ENCODE peak calls at places on chromosome 21, in seven cellular contexts. E, V, G, Y, R, M and Z are unnamed samples.

GRCh38 chr21:23930565-23930964 is 1676.7 kb downstream of the MRPL39 start:
- DNase-seq in E (no peak), V (no peak), G (no peak), Y (no peak), R (no peak), M (no peak), Z (no peak)

GRCh38 chr21:42833439-42833815 is 45.9 kb downstream of the WDR4 start:
- DNase-seq in E (no peak), V (peak), G (peak), Y (no peak), R (peak), M (no peak), Z (no peak)

GRCh38 chr21:28489197-28489596 is 503.5 kb downstream of the LTN1 start:
- DNase-seq in E (no peak), V (no peak), G (no peak), Y (no peak), R (no peak), M (no peak), Z (no peak)

GRCh38 chr21:44084496-44085241 is 22.5 kb upstream of the PWP2 start:
- DNase-seq in E (no peak), V (no peak), G (no peak), Y (no peak), R (no peak), M (no peak), Z (no peak)

GRCh38 chr21:33058468-33059318 is 11.2 kb upstream of the OLIG1 start:
- DNase-seq in E (peak), V (no peak), G (no peak), Y (no peak), R (no peak), M (no peak), Z (no peak)

GRCh38 chr21:44438531-44439210 is 16.6 kb upstream of the LRRC3 start:
- DNase-seq in E (peak), V (no peak), G (peak), Y (no peak), R (peak), M (no peak), Z (no peak)

GRCh38 chr21:43763901-43764523 is 12.1 kb downstream of the CSTB start:
- DNase-seq in E (no peak), V (no peak), G (no peak), Y (no peak), R (no peak), M (no peak), Z (no peak)

GRCh38 chr21:31042080-31042464 is 3.8 kb upstream of the KRTAP19-8 start:
- DNase-seq in E (no peak), V (no peak), G (no peak), Y (no peak), R (no peak), M (no peak), Z (no peak)

GRCh38 chr21:43273016-43273707 is 104.4 kb downstream of the CRYAA start:
- DNase-seq in E (peak), V (no peak), G (no peak), Y (no peak), R (no peak), M (no peak), Z (no peak)

GRCh38 chr21:29557200-29557599 is 258.5 kb downstream of the BACH1 start:
- DNase-seq in E (no peak), V (no peak), G (no peak), Y (no peak), R (no peak), M (no peak), Z (no peak)

GRCh38 chr21:43370091-43370658 is 56.8 kb downstream of the SIK1 start:
- DNase-seq in E (no peak), V (no peak), G (no peak), Y (no peak), R (no peak), M (no peak), Z (no peak)

GRCh38 chr21:38839683-38840286 is 34.1 kb downstream of the ETS2 start:
- DNase-seq in E (no peak), V (peak), G (no peak), Y (no peak), R (no peak), M (peak), Z (no peak)

GRCh38 chr21:32325706-32326105 is 27.1 kb downstream of the MRAP start:
- DNase-seq in E (no peak), V (no peak), G (no peak), Y (no peak), R (no peak), M (no peak), Z (no peak)

GRCh38 chr21:32770514-32771133 is 931 bp downstream of the PAXBP1 start:
- DNase-seq in E (peak), V (no peak), G (no peak), Y (peak), R (no peak), M (no peak), Z (no peak)

GRCh38 chr21:36134820-36135390 is at the start of gene CBR3:
- DNase-seq in E (peak), V (no peak), G (peak), Y (peak), R (peak), M (no peak), Z (no peak)

GRCh38 chr21:29288239-29288638 is 10.5 kb upstream of the BACH1 start:
- DNase-seq in E (no peak), V (no peak), G (no peak), Y (no peak), R (no peak), M (no peak), Z (no peak)

GRCh38 chr21:30463713-30464112 is 16.5 kb downstream of the KRTAP19-1 start:
- DNase-seq in E (no peak), V (no peak), G (no peak), Y (no peak), R (no peak), M (no peak), Z (no peak)

GRCh38 chr21:29078884-29079765 is 5.7 kb upstream of the CCT8 start:
- DNase-seq in E (no peak), V (no peak), G (peak), Y (no peak), R (no peak), M (no peak), Z (no peak)

DNA sequence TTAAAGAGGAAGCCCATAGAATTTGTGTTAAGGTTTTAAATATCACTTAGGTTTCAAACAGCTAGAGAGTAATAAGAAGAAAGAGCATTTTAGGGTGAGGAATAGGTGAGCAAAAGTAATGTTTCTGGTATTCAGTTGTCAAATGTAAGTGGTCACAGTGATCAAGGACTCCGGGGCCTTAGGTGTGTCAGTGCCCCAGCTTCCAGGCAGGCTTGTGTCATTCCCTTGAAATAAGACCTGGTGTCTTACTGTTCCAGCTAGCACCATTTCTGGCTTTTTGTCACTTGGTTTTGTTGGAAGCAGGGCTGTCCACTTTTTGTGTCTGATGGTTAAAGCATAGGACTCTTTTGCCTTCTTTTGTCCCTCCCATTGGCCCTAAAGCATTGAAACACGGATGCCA is 69.6 kb downstream of the DYRK1A start:
- DNase-seq in E (no peak), V (no peak), G (no peak), Y (no peak), R (no peak), M (no peak), Z (no peak)
- H3K4me3 ChIP-seq in E (peak), V (no peak), G (no peak), Y (no peak), R (no peak), M (no peak), Z (no peak)

GRCh38 chr21:18522181-18522771 is 118.7 kb upstream of the TMPRSS15 start:
- DNase-seq in E (no peak), V (no peak), G (no peak), Y (no peak), R (no peak), M (no peak), Z (no peak)
- TF ChIP-seq CTCF in E (peak), V (no peak), G (no peak), Y (no peak), R (peak), M (no peak), Z (no peak)

GRCh38 chr21:41761211-41762181 is 5.4 kb downstream of the RIPK4 start:
- DNase-seq in E (peak), V (no peak), G (no peak), Y (peak), R (no peak), M (peak), Z (no peak)

GRCh38 chr21:41763996-41764395 is 2.9 kb downstream of the RIPK4 start:
- DNase-seq in E (no peak), V (no peak), G (no peak), Y (no peak), R (no peak), M (no peak), Z (no peak)

GRCh38 chr21:41762753-41763152 is 4.1 kb downstream of the RIPK4 start:
- DNase-seq in E (no peak), V (no peak), G (no peak), Y (no peak), R (no peak), M (no peak), Z (no peak)

GRCh38 chr21:41763398-41763931 is 3.4 kb downstream of the RIPK4 start:
- DNase-seq in E (peak), V (no peak), G (no peak), Y (no peak), R (no peak), M (no peak), Z (no peak)

GRCh38 chr21:41762236-41762635 is 4.6 kb downstream of the RIPK4 start:
- DNase-seq in E (no peak), V (no peak), G (no peak), Y (no peak), R (no peak), M (no peak), Z (no peak)
- H3K4me3 ChIP-seq in E (peak), V (no peak), G (no peak), Y (peak), R (no peak), M (no peak), Z (peak)

GRCh38 chr21:25582164-25582563 is 25.1 kb downstream of the MRPL39 start:
- DNase-seq in E (no peak), V (no peak), G (no peak), Y (no peak), R (no peak), M (no peak), Z (no peak)

GRCh38 chr21:25584833-25585232 is 22.4 kb downstream of the MRPL39 start:
- DNase-seq in E (no peak), V (no peak), G (no peak), Y (no peak), R (no peak), M (no peak), Z (no peak)

GRCh38 chr21:25586242-25586805 is 21.0 kb downstream of the MRPL39 start:
- DNase-seq in E (no peak), V (no peak), G (no peak), Y (no peak), R (no peak), M (no peak), Z (no peak)

GRCh38 chr21:25582888-25583287 is 24.4 kb downstream of the MRPL39 start:
- DNase-seq in E (no peak), V (no peak), G (no peak), Y (no peak), R (no peak), M (no peak), Z (no peak)

DNA sequence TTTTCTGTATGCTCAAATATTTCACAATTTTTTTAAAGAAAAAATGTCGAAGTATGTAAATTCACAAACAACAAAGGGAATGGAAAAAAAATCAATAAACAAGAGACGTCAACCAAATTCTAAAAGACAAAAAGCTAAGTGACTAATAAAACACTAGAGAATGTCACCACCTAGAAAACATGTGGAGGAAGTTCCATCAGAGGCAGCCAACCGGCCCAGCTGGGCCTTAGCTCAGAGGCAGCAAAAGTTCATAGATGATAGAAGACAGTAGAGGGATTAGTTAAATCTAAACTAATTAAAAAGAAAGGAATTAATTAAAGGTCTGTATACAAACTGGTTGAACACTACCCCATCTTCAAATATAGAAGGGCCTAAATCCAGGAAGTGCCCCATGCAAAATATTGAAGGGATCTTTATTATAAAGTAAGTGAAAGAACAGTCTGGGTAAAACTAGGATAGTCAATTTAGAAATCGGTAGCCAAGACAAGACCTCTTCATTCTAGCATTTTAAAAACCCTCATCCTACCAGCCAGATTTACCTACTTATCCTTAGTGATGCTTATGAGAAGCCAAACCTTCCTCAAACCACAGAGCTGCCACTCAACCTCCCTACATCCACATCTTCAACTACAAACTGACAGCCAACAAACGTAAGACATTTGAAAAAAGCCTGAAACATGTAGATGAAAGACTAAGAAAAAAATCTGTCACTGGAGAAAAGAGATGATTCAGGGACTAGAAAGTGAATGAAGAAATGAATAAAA is 23.7 kb downstream of the MRPL39 start:
- DNase-seq in E (no peak), V (no peak), G (no peak), Y (no peak), R (no peak), M (no peak), Z (no peak)
- TF ChIP-seq CTCF in E (no peak), V (no peak), G (no peak), Y (no peak), R (no peak), M (no peak), Z (no peak)

GRCh38 chr21:45638707-45639106 is 4.8 kb upstream of the PCBP3 start:
- DNase-seq in E (no peak), V (no peak), G (no peak), Y (no peak), R (no peak), M (no peak), Z (no peak)
- H3K4me3 ChIP-seq in E (no peak), V (no peak), G (no peak), Y (no peak), R (no peak), M (no peak), Z (no peak)

GRCh38 chr21:17269760-17270159 is 243.1 kb upstream of the CXADR start:
- DNase-seq in E (no peak), V (no peak), G (no peak), Y (no peak), R (no peak), M (no peak), Z (no peak)

DNA sequence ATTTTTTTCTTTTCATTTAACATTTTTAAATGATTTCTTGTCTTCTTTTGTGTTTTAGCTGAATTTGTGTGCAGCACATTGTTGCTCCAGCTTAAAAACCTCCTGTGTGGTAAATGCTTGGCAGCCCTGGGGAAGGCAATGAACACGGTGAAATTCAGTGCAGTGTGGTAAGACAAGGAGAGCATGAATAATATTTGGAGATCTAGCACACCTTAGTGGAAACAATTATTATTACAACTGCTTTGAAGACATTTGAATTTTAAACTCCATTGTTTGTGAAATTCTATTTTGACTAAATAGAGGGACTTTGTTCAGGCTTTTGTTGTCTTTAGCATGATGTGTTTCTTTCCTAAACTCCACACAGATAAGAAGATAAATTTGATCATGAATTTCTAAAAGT is 242.6 kb upstream of the CXADR start:
- DNase-seq in E (peak), V (peak), G (no peak), Y (peak), R (no peak), M (peak), Z (peak)
- TF ChIP-seq CTCF in E (peak), V (no peak), G (no peak), Y (peak), R (peak), M (peak), Z (peak)